ENCODE peak calls at places on chromosome 16, in six cellular contexts. One of them, this sample, is unnamed.
A peak's percentile ranks its signal among the peaks of the same experiment; 100 is the strongest.

GRCh38 chr16:54110582-54110981 is 176.0 kb downstream of the IRX3 start:
- DNase-seq in RCC 7860: no peak
- DNase-seq in cardiac fibroblast: no peak
- DNase-seq in activated T-cell treated with anti-CD3 and anti-CD28 coated beads, Interleukin-2, amount 50 U/mL, for 72 hours: no peak
- DNase-seq in ureter: no peak
- DNase-seq in HEK293T: no peak
- DNase-seq in this sample: no peak

GRCh38 chr16:74053784-74054306 is 242.8 kb upstream of the PSMD7 start:
- DNase-seq in activated T-cell treated with anti-CD3 and anti-CD28 coated beads, Interleukin-2, amount 50 U/mL, for 72 hours: no peak
- DNase-seq in HEK293T: no peak
- DNase-seq in cardiac fibroblast: no peak
- DNase-seq in RCC 7860: no peak
- DNase-seq in ureter: no peak
- DNase-seq in this sample: no peak

GRCh38 chr16:66161942-66162341 is 204.5 kb upstream of the CDH5 start:
- DNase-seq in HEK293T: no peak
- DNase-seq in ureter: no peak
- DNase-seq in activated T-cell treated with anti-CD3 and anti-CD28 coated beads, Interleukin-2, amount 50 U/mL, for 72 hours: no peak
- DNase-seq in cardiac fibroblast: no peak
- DNase-seq in RCC 7860: no peak
- DNase-seq in this sample: no peak

GRCh38 chr16:72013389-72013788 is 4.8 kb downstream of the DHODH start:
- DNase-seq in activated T-cell treated with anti-CD3 and anti-CD28 coated beads, Interleukin-2, amount 50 U/mL, for 72 hours: peak; percentile 9
- DNase-seq in ureter: no peak
- DNase-seq in RCC 7860: peak; percentile 19
- DNase-seq in cardiac fibroblast: peak; percentile 52
- DNase-seq in HEK293T: no peak
- DNase-seq in this sample: no peak

GRCh38 chr16:82016964-82017363 is 5.7 kb upstream of the SDR42E1 start:
- DNase-seq in ureter: no peak
- DNase-seq in HEK293T: no peak
- DNase-seq in RCC 7860: no peak
- DNase-seq in cardiac fibroblast: peak; percentile 33
- DNase-seq in activated T-cell treated with anti-CD3 and anti-CD28 coated beads, Interleukin-2, amount 50 U/mL, for 72 hours: no peak
- DNase-seq in this sample: no peak

GRCh38 chr16:64983983-64984382 is 137.9 kb downstream of the CDH11 start:
- DNase-seq in RCC 7860: peak; percentile 64
- DNase-seq in ureter: peak; percentile 44
- DNase-seq in activated T-cell treated with anti-CD3 and anti-CD28 coated beads, Interleukin-2, amount 50 U/mL, for 72 hours: peak; percentile 0
- DNase-seq in HEK293T: peak; percentile 27
- DNase-seq in cardiac fibroblast: peak; percentile 76
- DNase-seq in this sample: no peak

GRCh38 chr16:12339686-12340085 is 363.2 kb downstream of the SNX29 start:
- DNase-seq in cardiac fibroblast: no peak
- DNase-seq in HEK293T: no peak
- DNase-seq in ureter: no peak
- DNase-seq in activated T-cell treated with anti-CD3 and anti-CD28 coated beads, Interleukin-2, amount 50 U/mL, for 72 hours: no peak
- DNase-seq in RCC 7860: no peak
- DNase-seq in this sample: no peak

GRCh38 chr16:84922351-84923135 is 88.8 kb downstream of the ZDHHC7 start:
- DNase-seq in cardiac fibroblast: peak; percentile 51
- DNase-seq in activated T-cell treated with anti-CD3 and anti-CD28 coated beads, Interleukin-2, amount 50 U/mL, for 72 hours: no peak
- DNase-seq in HEK293T: no peak
- DNase-seq in ureter: no peak
- DNase-seq in RCC 7860: no peak
- DNase-seq in this sample: no peak

GRCh38 chr16:72850863-72851262 is 197.1 kb downstream of the ZFHX3 start:
- DNase-seq in ureter: no peak
- DNase-seq in RCC 7860: no peak
- DNase-seq in cardiac fibroblast: peak; percentile 59
- DNase-seq in HEK293T: no peak
- DNase-seq in activated T-cell treated with anti-CD3 and anti-CD28 coated beads, Interleukin-2, amount 50 U/mL, for 72 hours: no peak
- DNase-seq in this sample: peak; percentile 91

GRCh38 chr16:24900230-24900629 is 54.5 kb downstream of the SLC5A11 start:
- DNase-seq in cardiac fibroblast: no peak
- DNase-seq in HEK293T: no peak
- DNase-seq in ureter: no peak
- DNase-seq in activated T-cell treated with anti-CD3 and anti-CD28 coated beads, Interleukin-2, amount 50 U/mL, for 72 hours: no peak
- DNase-seq in RCC 7860: no peak
- DNase-seq in this sample: no peak

GRCh38 chr16:28905229-28905754 is 19.7 kb downstream of the RABEP2 start:
- DNase-seq in HEK293T: no peak
- DNase-seq in cardiac fibroblast: no peak
- DNase-seq in ureter: no peak
- DNase-seq in activated T-cell treated with anti-CD3 and anti-CD28 coated beads, Interleukin-2, amount 50 U/mL, for 72 hours: no peak
- DNase-seq in RCC 7860: no peak
- DNase-seq in this sample: no peak

GRCh38 chr16:70711211-70711978 is 25.5 kb upstream of the MTSS2 start:
- DNase-seq in activated T-cell treated with anti-CD3 and anti-CD28 coated beads, Interleukin-2, amount 50 U/mL, for 72 hours: no peak
- DNase-seq in cardiac fibroblast: no peak
- DNase-seq in ureter: no peak
- DNase-seq in RCC 7860: no peak
- DNase-seq in HEK293T: no peak
- DNase-seq in this sample: no peak

GRCh38 chr16:81875461-81875860 is 96.4 kb downstream of the PLCG2 start:
- DNase-seq in activated T-cell treated with anti-CD3 and anti-CD28 coated beads, Interleukin-2, amount 50 U/mL, for 72 hours: no peak
- DNase-seq in RCC 7860: no peak
- DNase-seq in ureter: no peak
- DNase-seq in cardiac fibroblast: no peak
- DNase-seq in HEK293T: no peak
- DNase-seq in this sample: no peak

GRCh38 chr16:58661199-58661830 is 23.3 kb downstream of the SLC38A7 start:
- DNase-seq in activated T-cell treated with anti-CD3 and anti-CD28 coated beads, Interleukin-2, amount 50 U/mL, for 72 hours: no peak
- DNase-seq in RCC 7860: peak; percentile 81
- DNase-seq in ureter: peak; percentile 59
- DNase-seq in HEK293T: peak; percentile 80
- DNase-seq in cardiac fibroblast: peak; percentile 88
- DNase-seq in this sample: no peak

GRCh38 chr16:87273471-87274030 is 43.6 kb downstream of the C16orf95 start:
- DNase-seq in ureter: no peak
- DNase-seq in activated T-cell treated with anti-CD3 and anti-CD28 coated beads, Interleukin-2, amount 50 U/mL, for 72 hours: no peak
- DNase-seq in RCC 7860: no peak
- DNase-seq in cardiac fibroblast: no peak
- DNase-seq in HEK293T: no peak
- DNase-seq in this sample: no peak

GRCh38 chr16:50889276-50889675 is 147.4 kb downstream of the CYLD start:
- DNase-seq in activated T-cell treated with anti-CD3 and anti-CD28 coated beads, Interleukin-2, amount 50 U/mL, for 72 hours: no peak
- DNase-seq in cardiac fibroblast: no peak
- DNase-seq in ureter: peak; percentile 20
- DNase-seq in RCC 7860: no peak
- DNase-seq in HEK293T: no peak
- DNase-seq in this sample: no peak

GRCh38 chr16:50578147-50578546 is 30.0 kb downstream of the NKD1 start:
- DNase-seq in RCC 7860: no peak
- DNase-seq in cardiac fibroblast: no peak
- DNase-seq in activated T-cell treated with anti-CD3 and anti-CD28 coated beads, Interleukin-2, amount 50 U/mL, for 72 hours: no peak
- DNase-seq in ureter: no peak
- DNase-seq in HEK293T: no peak
- DNase-seq in this sample: no peak

GRCh38 chr16:76386784-76387183 is 109.6 kb downstream of the CNTNAP4 start:
- DNase-seq in HEK293T: no peak
- DNase-seq in ureter: no peak
- DNase-seq in RCC 7860: no peak
- DNase-seq in cardiac fibroblast: peak; percentile 91
- DNase-seq in activated T-cell treated with anti-CD3 and anti-CD28 coated beads, Interleukin-2, amount 50 U/mL, for 72 hours: no peak
- DNase-seq in this sample: no peak

GRCh38 chr16:11955713-11956123 is 9.3 kb upstream of the TNFRSF17 start:
- DNase-seq in cardiac fibroblast: peak; percentile 77
- DNase-seq in ureter: no peak
- DNase-seq in activated T-cell treated with anti-CD3 and anti-CD28 coated beads, Interleukin-2, amount 50 U/mL, for 72 hours: no peak
- DNase-seq in HEK293T: no peak
- DNase-seq in RCC 7860: peak; percentile 74
- DNase-seq in this sample: no peak